ENCODE peak calls at places on chromosomes 5 and 9, in five cellular contexts. U, Q, Y, X and D are unnamed samples.

GRCh38 chr5:172597755-172598155 is 43.3 kb upstream of the NEURL1B start:
- DNase-seq in Q (no peak), U (no peak), Y (no peak), X (no peak), D (no peak)

GRCh38 chr9:136173648-136174290 is 31.2 kb downstream of the LHX3 start:
- DNase-seq in Q (no peak), Y (no peak), U (peak), X (no peak), D (no peak)

GRCh38 chr5:33671700-33672291 is 220.0 kb downstream of the ADAMTS12 start:
- DNase-seq in U (no peak), Q (no peak), Y (no peak), X (no peak), D (no peak)

GRCh38 chr9:127705577-127706215 is 1.1 kb upstream of the CFAP157 start:
- DNase-seq in X (no peak), Q (no peak), Y (no peak), U (no peak), D (no peak)

GRCh38 chr5:10760976-10761841 is at the start of gene DAP:
- DNase-seq in X (peak), U (peak), Q (peak), Y (peak), D (peak)

GRCh38 chr5:168346417-168346816 is 55.0 kb downstream of the WWC1 start:
- DNase-seq in U (no peak), Y (no peak), X (peak), Q (no peak), D (no peak)

GRCh38 chr5:132017316-132017715 is 5.9 kb upstream of the ACSL6 start:
- DNase-seq in U (no peak), Q (no peak), X (no peak), Y (no peak), D (no peak)

GRCh38 chr5:45060686-45061085 is 251.9 kb downstream of the MRPS30 start:
- DNase-seq in U (no peak), Y (no peak), Q (no peak), X (no peak), D (no peak)

GRCh38 chr9:80796662-80797426 is 892.5 kb downstream of the TLE1 start:
- DNase-seq in Y (peak), U (peak), X (peak), Q (no peak), D (no peak)

GRCh38 chr9:69470186-69470977 is 145.4 kb downstream of the ENTREP1 start:
- DNase-seq in U (no peak), Y (peak), X (no peak), Q (no peak), D (no peak)

GRCh38 chr9:91515074-91515687 is 91.5 kb upstream of the NFIL3 start:
- DNase-seq in Q (peak), U (no peak), X (no peak), Y (peak), D (peak)

DNA sequence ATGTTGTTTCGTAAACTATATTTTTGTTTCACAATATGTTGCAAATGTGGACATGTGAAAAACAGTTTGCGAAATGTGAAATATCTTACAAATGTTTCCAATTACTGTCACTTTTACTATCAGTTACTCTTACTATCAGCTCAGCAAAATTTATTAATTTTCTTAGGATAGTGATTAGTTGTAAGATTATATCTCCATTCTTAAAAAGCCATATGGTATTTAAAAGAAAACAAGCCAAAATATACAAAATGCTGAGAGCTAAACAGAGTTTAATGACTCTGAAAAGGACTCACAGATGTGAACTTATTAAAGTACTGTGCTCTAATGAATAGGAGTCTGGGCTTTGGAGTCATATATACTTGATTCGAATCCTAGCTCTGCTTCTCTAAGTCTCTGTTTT is 112.0 kb upstream of the LPAR1 start:
- DNase-seq in Q (no peak), Y (peak), U (no peak), X (no peak), D (no peak)
- H3K4me3 ChIP-seq in Q (no peak), Y (no peak), U (no peak), X (no peak), D (no peak)

DNA sequence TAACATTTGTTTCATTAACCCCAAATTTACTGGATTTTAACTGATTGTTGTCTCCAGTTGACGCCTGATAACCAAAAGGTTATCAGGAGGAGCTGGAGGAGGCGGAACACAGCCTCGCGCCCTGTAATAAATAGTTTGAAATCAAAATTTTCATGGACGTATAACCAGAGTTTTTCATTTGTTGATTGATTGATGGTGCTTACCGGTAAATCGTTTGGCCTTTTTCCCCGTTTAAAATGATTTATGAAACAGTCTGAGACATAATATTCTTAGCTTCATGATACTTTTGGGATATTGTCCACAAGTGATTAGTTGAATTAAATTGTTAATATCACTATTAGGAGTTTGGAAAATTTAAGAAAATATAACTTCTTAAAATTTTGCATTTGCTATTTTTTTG is 1.7 kb downstream of the FOCAD start:
- DNase-seq in X (no peak), U (no peak), Y (no peak), Q (no peak), D (no peak)
- H3K4me3 ChIP-seq in X (no peak), U (peak), Y (peak), Q (no peak), D (peak)

GRCh38 chr5:124521461-124522230 is 224.8 kb downstream of the ZNF608 start:
- DNase-seq in U (no peak), Q (no peak), Y (no peak), X (no peak), D (no peak)
- H3K4me3 ChIP-seq in U (no peak), Q (no peak), Y (no peak), X (no peak), D (no peak)

GRCh38 chr5:82799346-82800077 is 277.7 kb downstream of the TMEM167A start:
- DNase-seq in Y (peak), X (no peak), Q (no peak), U (no peak), D (no peak)

GRCh38 chr5:82793808-82794419 is 283.3 kb downstream of the TMEM167A start:
- DNase-seq in U (peak), Q (no peak), Y (peak), X (no peak), D (peak)

GRCh38 chr5:82798676-82799075 is 278.5 kb downstream of the TMEM167A start:
- DNase-seq in U (no peak), X (no peak), Q (no peak), Y (no peak), D (no peak)

GRCh38 chr5:82794876-82795275 is 282.3 kb downstream of the TMEM167A start:
- DNase-seq in Y (peak), U (no peak), Q (no peak), X (no peak), D (no peak)

GRCh38 chr5:82796643-82797416 is 280.4 kb downstream of the TMEM167A start:
- DNase-seq in X (no peak), U (no peak), Y (no peak), Q (no peak), D (no peak)
- H3K4me3 ChIP-seq in X (no peak), U (no peak), Y (no peak), Q (no peak), D (no peak)

GRCh38 chr9:16704489-16705111 is 165.9 kb downstream of the BNC2 start:
- DNase-seq in X (peak), U (no peak), Y (no peak), Q (no peak), D (no peak)
- H3K4me3 ChIP-seq in X (no peak), U (no peak), Y (peak), Q (peak), D (peak)